ENCODE peak calls at places on chromosome 13, in five cellular contexts. Z, V, D, Q and A are unnamed samples.

GRCh38 chr13:74438911-74439310 is 304.7 kb upstream of the KLF12 start:
- DNase-seq in Z (no peak), V (no peak), D (no peak), Q (no peak), A (no peak)

GRCh38 chr13:31213681-31214289 is 14.0 kb downstream of the B3GLCT start:
- DNase-seq in Z (no peak), V (no peak), D (no peak), Q (no peak), A (no peak)

GRCh38 chr13:41650706-41651105 is 193.4 kb downstream of the RGCC start:
- DNase-seq in Z (no peak), V (no peak), D (no peak), Q (no peak), A (no peak)

GRCh38 chr13:110251227-110251791 is 55.6 kb downstream of the COL4A1 start:
- DNase-seq in Z (no peak), V (no peak), D (no peak), Q (no peak), A (no peak)

GRCh38 chr13:60137911-60138570 is 25.7 kb downstream of the DIAPH3 start:
- DNase-seq in Z (no peak), V (no peak), D (no peak), Q (no peak), A (no peak)

GRCh38 chr13:110557610-110558305 is 3.8 kb downstream of the RAB20 start:
- DNase-seq in Z (no peak), V (no peak), D (peak), Q (no peak), A (no peak)

GRCh38 chr13:106153876-106154275 is 381.6 kb downstream of the EFNB2 start:
- DNase-seq in Z (no peak), V (no peak), D (no peak), Q (no peak), A (no peak)

GRCh38 chr13:109095126-109095525 is 465.7 kb downstream of the MYO16 start:
- DNase-seq in Z (no peak), V (no peak), D (no peak), Q (no peak), A (no peak)

GRCh38 chr13:75507027-75508001 is 25.3 kb upstream of the TBC1D4 start:
- DNase-seq in Z (no peak), V (no peak), D (no peak), Q (no peak), A (no peak)

GRCh38 chr13:100561599-100562204 is 26.9 kb downstream of the GGACT start:
- DNase-seq in Z (no peak), V (no peak), D (no peak), Q (no peak), A (no peak)

GRCh38 chr13:93727301-93728141 is 500.9 kb downstream of the GPC6 start:
- DNase-seq in Z (no peak), V (no peak), D (no peak), Q (no peak), A (no peak)

GRCh38 chr13:19695829-19696228 is 62.4 kb downstream of the MPHOSPH8 start:
- DNase-seq in Z (no peak), V (no peak), D (no peak), Q (no peak), A (no peak)

GRCh38 chr13:57630661-57631606 is 610 bp upstream of the PCDH17 start:
- DNase-seq in Z (peak), V (no peak), D (no peak), Q (no peak), A (no peak)

GRCh38 chr13:110561335-110562033 is at the start of gene RAB20:
- DNase-seq in Z (peak), V (peak), D (peak), Q (peak), A (peak)

GRCh38 chr13:46164661-46165060 is 17.3 kb downstream of the LCP1 start:
- DNase-seq in Z (no peak), V (no peak), D (no peak), Q (no peak), A (no peak)

GRCh38 chr13:83150616-83151307 is 731.5 kb downstream of the SLITRK1 start:
- DNase-seq in Z (no peak), V (no peak), D (no peak), Q (no peak), A (no peak)

GRCh38 chr13:114077121-114077937 is 55.1 kb downstream of the RASA3 start:
- DNase-seq in Z (no peak), V (no peak), D (peak), Q (no peak), A (no peak)

GRCh38 chr13:44373601-44374347 is at the start of gene SERP2:
- DNase-seq in Z (peak), V (no peak), D (no peak), Q (peak), A (no peak)

GRCh38 chr13:102948006-102948405 is 102.2 kb downstream of the ERCC5 start:
- DNase-seq in Z (no peak), V (no peak), D (no peak), Q (no peak), A (no peak)

GRCh38 chr13:113410472-113411201 is 42.7 kb downstream of the ADPRHL1 start:
- DNase-seq in Z (no peak), V (no peak), D (peak), Q (no peak), A (no peak)

GRCh38 chr13:49540552-49540951 is 44.8 kb downstream of the PHF11 start:
- DNase-seq in Z (no peak), V (peak), D (no peak), Q (no peak), A (no peak)

GRCh38 chr13:84999252-84999651 is 800.0 kb downstream of the SLITRK6 start:
- DNase-seq in Z (no peak), V (no peak), D (no peak), Q (no peak), A (no peak)

GRCh38 chr13:63198076-63198475 is 1782.4 kb upstream of the PCDH20 start:
- DNase-seq in Z (no peak), V (no peak), D (peak), Q (no peak), A (no peak)

GRCh38 chr13:101916108-101916757 is 463.8 kb downstream of the ITGBL1 start:
- DNase-seq in Z (no peak), V (no peak), D (no peak), Q (peak), A (peak)

GRCh38 chr13:35697281-35697680 is 220.8 kb upstream of the MAB21L1 start:
- DNase-seq in Z (no peak), V (no peak), D (no peak), Q (no peak), A (no peak)

GRCh38 chr13:34064456-34065205 is 246.7 kb downstream of the RFC3 start:
- DNase-seq in Z (no peak), V (no peak), D (no peak), Q (no peak), A (no peak)

GRCh38 chr13:39970177-39970846 is 314.9 kb downstream of the COG6 start:
- DNase-seq in Z (no peak), V (no peak), D (no peak), Q (no peak), A (no peak)

GRCh38 chr13:46354143-46355087 is 32.6 kb downstream of the RUBCNL start:
- DNase-seq in Z (peak), V (no peak), D (no peak), Q (no peak), A (no peak)

GRCh38 chr13:64248371-64249065 is 2832.9 kb upstream of the PCDH20 start:
- DNase-seq in Z (no peak), V (no peak), D (no peak), Q (no peak), A (no peak)